ENCODE peak calls at places on chromosomes 2 and 18, in eight cellular contexts. Q, J, E, I, C, O, D and W are unnamed samples.

GRCh38 chr18:59493019-59493418 is 134.0 kb upstream of the LMAN1 start:
- DNase-seq in Q (no peak), J (no peak), E (no peak), I (no peak), C (no peak), O (no peak), D (no peak), W (no peak)

GRCh38 chr2:44949329-44950151 is 8.0 kb downstream of the SIX3 start:
- DNase-seq in Q (no peak), J (peak), E (peak), I (no peak), C (no peak), O (no peak), D (no peak), W (no peak)

GRCh38 chr2:1282552-1282951 is 130.7 kb upstream of the TPO start:
- DNase-seq in Q (peak), J (no peak), E (no peak), I (no peak), C (no peak), O (no peak), D (no peak), W (no peak)

GRCh38 chr18:56861244-56861643 is 210.1 kb downstream of the WDR7 start:
- DNase-seq in Q (no peak), J (no peak), E (no peak), I (no peak), C (no peak), O (no peak), D (no peak), W (no peak)

GRCh38 chr2:232362174-232362913 is 16.2 kb upstream of the ALPP start:
- DNase-seq in Q (no peak), J (no peak), E (no peak), I (no peak), C (no peak), O (no peak), D (no peak), W (peak)

GRCh38 chr2:229221641-229222040 is 49.4 kb downstream of the PID1 start:
- DNase-seq in Q (no peak), J (no peak), E (no peak), I (no peak), C (no peak), O (no peak), D (no peak), W (no peak)

GRCh38 chr2:140641163-140641562 is 1489.7 kb downstream of the LRP1B start:
- DNase-seq in Q (no peak), J (no peak), E (no peak), I (no peak), C (no peak), O (no peak), D (no peak), W (no peak)

GRCh38 chr18:79819951-79820351 is 22.2 kb downstream of the KCNG2 start:
- DNase-seq in Q (no peak), J (no peak), E (no peak), I (no peak), C (peak), O (no peak), D (no peak), W (no peak)

GRCh38 chr2:182636694-182637093 is 79.4 kb upstream of the DNAJC10 start:
- DNase-seq in Q (no peak), J (no peak), E (peak), I (no peak), C (no peak), O (no peak), D (peak), W (no peak)

GRCh38 chr2:181466661-181467576 is 9.7 kb downstream of the ITGA4 start:
- DNase-seq in Q (peak), J (peak), E (peak), I (peak), C (no peak), O (peak), D (no peak), W (peak)

GRCh38 chr2:17660219-17660618 is 93.4 kb downstream of the SMC6 start:
- DNase-seq in Q (no peak), J (no peak), E (no peak), I (no peak), C (no peak), O (no peak), D (no peak), W (no peak)

GRCh38 chr2:65329551-65329950 is 101.9 kb downstream of the ACTR2 start:
- DNase-seq in Q (no peak), J (no peak), E (no peak), I (no peak), C (no peak), O (no peak), D (no peak), W (no peak)

GRCh38 chr2:233422050-233422639 is 67.9 kb downstream of the DGKD start:
- DNase-seq in Q (no peak), J (no peak), E (no peak), I (no peak), C (peak), O (no peak), D (peak), W (no peak)

GRCh38 chr2:242040303-242040655 is 170.8 kb downstream of the RTP5 start:
- DNase-seq in Q (no peak), J (no peak), E (no peak), I (no peak), C (no peak), O (no peak), D (no peak), W (no peak)

GRCh38 chr2:241017228-241017940 is 19.0 kb downstream of the SNED1 start:
- DNase-seq in Q (no peak), J (no peak), E (no peak), I (no peak), C (no peak), O (no peak), D (no peak), W (no peak)

GRCh38 chr2:62475172-62476011 is 30.6 kb downstream of the TMEM17 start:
- DNase-seq in Q (no peak), J (peak), E (no peak), I (no peak), C (no peak), O (peak), D (no peak), W (no peak)

GRCh38 chr2:75489682-75490180 is 71.0 kb downstream of the EVA1A start:
- DNase-seq in Q (no peak), J (no peak), E (no peak), I (no peak), C (no peak), O (no peak), D (no peak), W (no peak)

GRCh38 chr2:205965707-205966106 is 120.3 kb downstream of the INO80D start:
- DNase-seq in Q (no peak), J (no peak), E (no peak), I (no peak), C (no peak), O (no peak), D (no peak), W (no peak)

GRCh38 chr18:35043207-35043606 is 2.0 kb downstream of the MAPRE2 start:
- DNase-seq in Q (no peak), J (no peak), E (no peak), I (no peak), C (no peak), O (peak), D (no peak), W (no peak)

GRCh38 chr18:35040638-35040987 is 600 bp upstream of the MAPRE2 start:
- DNase-seq in Q (no peak), J (no peak), E (no peak), I (no peak), C (no peak), O (no peak), D (no peak), W (no peak)

GRCh38 chr18:35040988-35041751 is at the start of gene MAPRE2:
- DNase-seq in Q (peak), J (peak), E (peak), I (peak), C (peak), O (peak), D (peak), W (peak)

GRCh38 chr18:35042389-35043066 is 1.3 kb downstream of the MAPRE2 start:
- DNase-seq in Q (peak), J (peak), E (no peak), I (no peak), C (no peak), O (peak), D (no peak), W (peak)

GRCh38 chr18:35041752-35042379 is 653 bp downstream of the MAPRE2 start:
- DNase-seq in Q (no peak), J (peak), E (no peak), I (no peak), C (no peak), O (no peak), D (no peak), W (peak)
- H2AFZ ChIP-seq in Q (peak), J (peak), E (no peak), I (no peak), C (peak), O (no peak), D (peak), W (peak)

GRCh38 chr2:13542061-13542460 is 825.3 kb downstream of the TRIB2 start:
- DNase-seq in Q (no peak), J (no peak), E (no peak), I (no peak), C (no peak), O (no peak), D (no peak), W (peak)
- H2AFZ ChIP-seq in Q (no peak), J (no peak), E (no peak), I (no peak), C (no peak), O (no peak), D (no peak), W (peak)

DNA sequence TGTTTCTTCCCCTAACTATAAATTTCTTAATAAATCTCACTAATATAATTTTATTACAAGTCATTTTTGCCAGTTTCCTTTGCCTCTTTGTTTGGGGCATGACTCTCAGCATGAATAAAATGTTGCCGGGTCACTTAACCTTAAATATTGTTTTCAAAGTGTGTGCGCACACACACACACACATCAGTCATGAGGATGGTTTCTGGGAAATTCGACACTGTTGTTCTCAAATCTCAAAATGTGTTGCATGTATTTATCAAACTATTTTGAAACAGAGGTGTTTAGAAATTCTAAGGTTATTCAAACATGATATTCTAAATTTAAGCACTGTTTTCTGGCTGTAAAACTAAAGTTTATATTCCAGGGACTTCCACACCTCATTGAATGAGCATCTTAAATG is 31.5 kb downstream of the FAP start:
- DNase-seq in Q (no peak), J (no peak), E (no peak), I (no peak), C (no peak), O (no peak), D (no peak), W (no peak)
- H2AFZ ChIP-seq in Q (no peak), J (no peak), E (no peak), I (no peak), C (no peak), O (no peak), D (no peak), W (no peak)

GRCh38 chr18:3594760-3595241 is 144.8 kb downstream of the TGIF1 start:
- DNase-seq in Q (no peak), J (peak), E (no peak), I (peak), C (no peak), O (no peak), D (peak), W (no peak)
- H2AFZ ChIP-seq in Q (peak), J (no peak), E (no peak), I (no peak), C (peak), O (no peak), D (no peak), W (no peak)

GRCh38 chr2:207434903-207435302 is 94.9 kb upstream of the CREB1 start:
- DNase-seq in Q (no peak), J (no peak), E (no peak), I (no peak), C (no peak), O (no peak), D (no peak), W (no peak)

GRCh38 chr2:207438414-207439126 is 91.2 kb upstream of the CREB1 start:
- DNase-seq in Q (no peak), J (no peak), E (no peak), I (no peak), C (no peak), O (no peak), D (no peak), W (no peak)

GRCh38 chr2:207437136-207437856 is 92.5 kb upstream of the CREB1 start:
- DNase-seq in Q (no peak), J (no peak), E (no peak), I (no peak), C (no peak), O (no peak), D (no peak), W (no peak)

GRCh38 chr2:207434288-207434687 is 95.5 kb upstream of the CREB1 start:
- DNase-seq in Q (no peak), J (peak), E (no peak), I (no peak), C (no peak), O (no peak), D (no peak), W (no peak)

DNA sequence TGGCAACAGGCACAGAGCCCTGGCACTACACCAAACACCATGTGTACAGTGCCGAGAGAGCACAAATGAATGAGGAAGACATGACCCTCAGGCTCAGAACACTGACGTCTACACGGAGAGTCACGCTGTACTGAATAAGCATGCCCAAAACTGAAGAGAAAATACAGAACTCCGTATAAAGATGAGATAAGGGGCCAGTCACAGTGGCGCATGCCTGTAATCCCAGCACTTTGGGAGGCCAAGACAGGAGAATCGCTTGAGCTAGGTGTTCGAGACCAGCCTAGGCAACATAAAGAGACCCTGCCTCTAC is 92.0 kb upstream of the CREB1 start:
- DNase-seq in Q (no peak), J (no peak), E (no peak), I (no peak), C (no peak), O (no peak), D (no peak), W (no peak)
- H2AFZ ChIP-seq in Q (peak), J (no peak), E (no peak), I (no peak), C (no peak), O (no peak), D (no peak), W (no peak)

DNA sequence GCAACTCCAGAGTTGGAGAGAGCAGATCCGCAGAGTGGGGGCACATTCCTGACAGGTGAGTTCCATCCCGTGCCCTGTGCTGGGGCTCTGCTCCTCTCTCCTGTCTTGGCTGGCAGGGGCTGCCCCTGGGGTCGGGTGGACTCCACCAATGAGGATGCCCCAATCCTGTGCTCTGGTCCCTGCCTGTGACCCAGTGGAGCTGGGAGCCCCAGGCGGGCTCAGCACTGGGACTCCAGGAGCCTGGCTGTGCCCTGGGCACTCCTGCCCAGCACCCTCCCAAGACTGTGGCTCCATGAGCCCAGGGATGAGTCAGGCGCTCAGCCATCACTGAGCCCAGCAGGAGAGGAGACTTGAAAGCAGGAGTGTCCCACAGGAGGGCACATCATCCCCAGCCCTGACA is 53.9 kb downstream of the MBP start:
- DNase-seq in Q (no peak), J (no peak), E (no peak), I (no peak), C (no peak), O (no peak), D (no peak), W (no peak)
- H2AFZ ChIP-seq in Q (no peak), J (no peak), E (no peak), I (no peak), C (no peak), O (no peak), D (no peak), W (no peak)

GRCh38 chr2:204693262-204693661 is 148.0 kb downstream of the PARD3B start:
- DNase-seq in Q (no peak), J (no peak), E (no peak), I (no peak), C (no peak), O (no peak), D (no peak), W (no peak)
- H2AFZ ChIP-seq in Q (no peak), J (no peak), E (no peak), I (no peak), C (no peak), O (no peak), D (no peak), W (no peak)